ENCODE peak calls at places on chromosomes 1 and 21, in six cellular contexts. Q is HCT116; T is left cardiac atrium; W is heart left ventricle; A is HFFc6; L is naive thymus-derived CD8-positive, alpha-beta T cell. J is an unnamed sample.

GRCh38 chr1:98066911-98067310 is 146.1 kb upstream of the DPYD start:
- DNase-seq in W (no peak), A (no peak), L (no peak), Q (no peak), T (no peak), J (no peak)

GRCh38 chr1:183363967-183364366 is 54.2 kb downstream of the NMNAT2 start:
- DNase-seq in Q (no peak), L (no peak), A (no peak), W (no peak), T (no peak), J (no peak)

GRCh38 chr1:244801246-244801645 is 34.2 kb upstream of the COX20 start:
- DNase-seq in T (peak), L (peak), A (no peak), Q (peak), W (no peak), J (no peak)

GRCh38 chr1:238950786-238951185 is 435.6 kb upstream of the CHRM3 start:
- DNase-seq in Q (no peak), L (no peak), T (no peak), W (no peak), A (no peak), J (no peak)

GRCh38 chr1:79322511-79323027 is 316.0 kb upstream of the ADGRL4 start:
- DNase-seq in T (no peak), W (no peak), Q (no peak), L (no peak), A (peak), J (no peak)

GRCh38 chr1:168991667-168992475 is 114.6 kb upstream of the ATP1B1 start:
- DNase-seq in W (no peak), T (no peak), L (no peak), Q (no peak), A (no peak), J (no peak)

GRCh38 chr1:205301220-205301821 is 20.2 kb downstream of the NUAK2 start:
- DNase-seq in Q (no peak), L (no peak), A (peak), W (no peak), T (peak), J (peak)

GRCh38 chr1:209505044-209505443 is 78.5 kb upstream of the CAMK1G start:
- DNase-seq in T (no peak), A (peak), Q (no peak), L (no peak), W (no peak), J (no peak)

GRCh38 chr1:55500601-55501000 is 285.4 kb upstream of the USP24 start:
- DNase-seq in L (no peak), Q (no peak), T (no peak), A (no peak), W (no peak), J (no peak)

GRCh38 chr1:169833179-169833901 is 38.6 kb upstream of the METTL18 start:
- DNase-seq in Q (no peak), L (no peak), W (no peak), T (no peak), A (no peak), J (no peak)

GRCh38 chr21:16419188-16419874 is 689.5 kb downstream of the USP25 start:
- DNase-seq in Q (no peak), A (peak), T (peak), L (no peak), W (peak), J (peak)

GRCh38 chr1:29893806-29894205 is 657.5 kb downstream of the PTPRU start:
- DNase-seq in T (no peak), W (no peak), Q (no peak), A (no peak), L (no peak), J (no peak)